ENCODE peak calls at places on chromosomes 2 and 18, in seven cellular contexts. One of them, this sample, is unnamed. For H3K9me3, the result is how much of the 10 kb centered on the place peaks cover.

GRCh38 chr18:10908760-10909159 is 240.6 kb downstream of the PIEZO2 start:
- DNase-seq in K562: no peak
- DNase-seq in neural progenitor cell: no peak
- DNase-seq in endodermal cell: no peak
- DNase-seq in H1: no peak
- DNase-seq in kidney: no peak
- DNase-seq in DND-41: no peak
- DNase-seq in this sample: no peak

GRCh38 chr2:59008950-59009349 is 767.8 kb upstream of the FANCL start:
- DNase-seq in K562: no peak
- DNase-seq in neural progenitor cell: no peak
- DNase-seq in endodermal cell: no peak
- DNase-seq in H1: no peak
- DNase-seq in kidney: no peak
- DNase-seq in DND-41: no peak
- DNase-seq in this sample: no peak

GRCh38 chr18:3463052-3463451 is 13.1 kb downstream of the TGIF1 start:
- DNase-seq in K562: no peak
- DNase-seq in neural progenitor cell: no peak
- DNase-seq in endodermal cell: no peak
- DNase-seq in H1: no peak
- DNase-seq in kidney: no peak
- DNase-seq in DND-41: no peak
- DNase-seq in this sample: no peak

GRCh38 chr2:62178741-62179271 is 17.1 kb upstream of the B3GNT2 start:
- DNase-seq in K562: no peak
- DNase-seq in neural progenitor cell: no peak
- DNase-seq in endodermal cell: no peak
- DNase-seq in H1: no peak
- DNase-seq in kidney: no peak
- DNase-seq in DND-41: no peak
- DNase-seq in this sample: no peak

GRCh38 chr2:145592362-145592761 is 1072.4 kb upstream of the ZEB2 start:
- DNase-seq in K562: no peak
- DNase-seq in neural progenitor cell: peak
- DNase-seq in endodermal cell: no peak
- DNase-seq in H1: no peak
- DNase-seq in kidney: no peak
- DNase-seq in DND-41: no peak
- DNase-seq in this sample: no peak

GRCh38 chr18:46830633-46831032 is 73.8 kb upstream of the ST8SIA5 start:
- DNase-seq in K562: no peak
- DNase-seq in neural progenitor cell: no peak
- DNase-seq in endodermal cell: no peak
- DNase-seq in H1: no peak
- DNase-seq in kidney: no peak
- DNase-seq in DND-41: no peak
- DNase-seq in this sample: no peak

GRCh38 chr2:239991689-239992314 is 33.3 kb downstream of the NDUFA10 start:
- DNase-seq in K562: peak
- DNase-seq in neural progenitor cell: peak
- DNase-seq in endodermal cell: no peak
- DNase-seq in H1: no peak
- DNase-seq in kidney: no peak
- DNase-seq in DND-41: peak
- DNase-seq in this sample: peak

GRCh38 chr18:6835345-6835744 is 105.8 kb downstream of the ARHGAP28 start:
- DNase-seq in K562: no peak
- DNase-seq in neural progenitor cell: no peak
- DNase-seq in endodermal cell: no peak
- DNase-seq in H1: no peak
- DNase-seq in kidney: no peak
- DNase-seq in DND-41: no peak
- DNase-seq in this sample: no peak

GRCh38 chr2:118990757-118991545 is 49.0 kb downstream of the MARCO start:
- DNase-seq in K562: no peak
- DNase-seq in neural progenitor cell: no peak
- DNase-seq in endodermal cell: no peak
- DNase-seq in H1: peak
- DNase-seq in kidney: peak
- DNase-seq in DND-41: no peak
- DNase-seq in this sample: no peak

GRCh38 chr2:55027226-55027625 is 23.0 kb downstream of the RTN4 start:
- DNase-seq in K562: no peak
- DNase-seq in neural progenitor cell: no peak
- DNase-seq in endodermal cell: no peak
- DNase-seq in H1: no peak
- DNase-seq in kidney: no peak
- DNase-seq in DND-41: no peak
- DNase-seq in this sample: no peak

GRCh38 chr2:58710795-58711279 is 469.7 kb upstream of the FANCL start:
- DNase-seq in K562: peak
- DNase-seq in neural progenitor cell: no peak
- DNase-seq in endodermal cell: no peak
- DNase-seq in H1: no peak
- DNase-seq in kidney: no peak
- DNase-seq in DND-41: no peak
- DNase-seq in this sample: no peak

GRCh38 chr2:121790276-121790956 is 35.0 kb downstream of the TSN start:
- DNase-seq in K562: no peak
- DNase-seq in neural progenitor cell: no peak
- DNase-seq in endodermal cell: peak
- DNase-seq in H1: no peak
- DNase-seq in kidney: no peak
- DNase-seq in DND-41: no peak
- DNase-seq in this sample: no peak

GRCh38 chr18:79400591-79401381 is 5.1 kb downstream of the NFATC1 start:
- DNase-seq in K562: peak
- DNase-seq in neural progenitor cell: peak
- DNase-seq in endodermal cell: no peak
- DNase-seq in H1: no peak
- DNase-seq in kidney: peak
- DNase-seq in DND-41: peak
- DNase-seq in this sample: no peak

GRCh38 chr2:95179451-95179850 is 13.8 kb downstream of the ZNF2 start:
- DNase-seq in K562: no peak
- DNase-seq in neural progenitor cell: no peak
- DNase-seq in endodermal cell: no peak
- DNase-seq in H1: no peak
- DNase-seq in kidney: no peak
- DNase-seq in DND-41: no peak
- DNase-seq in this sample: no peak

GRCh38 chr18:23503967-23504352 is 649 bp downstream of the RMC1 start:
- DNase-seq in K562: no peak
- DNase-seq in neural progenitor cell: no peak
- DNase-seq in endodermal cell: no peak
- DNase-seq in H1: no peak
- DNase-seq in kidney: no peak
- DNase-seq in DND-41: no peak
- DNase-seq in this sample: no peak

GRCh38 chr18:6537468-6537867 is 122.8 kb upstream of the L3MBTL4 start:
- DNase-seq in K562: no peak
- DNase-seq in neural progenitor cell: no peak
- DNase-seq in endodermal cell: no peak
- DNase-seq in H1: no peak
- DNase-seq in kidney: no peak
- DNase-seq in DND-41: no peak
- DNase-seq in this sample: no peak

GRCh38 chr2:239348563-239349447 is 52.0 kb downstream of the HDAC4 start:
- DNase-seq in K562: no peak
- DNase-seq in neural progenitor cell: no peak
- DNase-seq in endodermal cell: no peak
- DNase-seq in H1: no peak
- DNase-seq in kidney: no peak
- DNase-seq in DND-41: peak
- DNase-seq in this sample: no peak

GRCh38 chr2:216234106-216234505 is 125.0 kb downstream of the XRCC5 start:
- DNase-seq in K562: no peak
- DNase-seq in neural progenitor cell: no peak
- DNase-seq in endodermal cell: no peak
- DNase-seq in H1: no peak
- DNase-seq in kidney: no peak
- DNase-seq in DND-41: no peak
- DNase-seq in this sample: no peak

GRCh38 chr2:5549061-5549601 is 143.1 kb upstream of the SOX11 start:
- DNase-seq in K562: no peak
- DNase-seq in neural progenitor cell: peak
- DNase-seq in endodermal cell: no peak
- DNase-seq in H1: no peak
- DNase-seq in kidney: no peak
- DNase-seq in DND-41: no peak
- DNase-seq in this sample: no peak

GRCh38 chr2:159119652-159120257 is 151.3 kb downstream of the TANC1 start:
- DNase-seq in K562: no peak
- DNase-seq in neural progenitor cell: no peak
- DNase-seq in endodermal cell: no peak
- DNase-seq in H1: peak
- DNase-seq in kidney: no peak
- DNase-seq in DND-41: peak
- DNase-seq in this sample: no peak

GRCh38 chr2:189153608-189154007 is 26.0 kb downstream of the COL5A2 start:
- DNase-seq in K562: no peak
- DNase-seq in neural progenitor cell: no peak
- DNase-seq in endodermal cell: no peak
- DNase-seq in H1: no peak
- DNase-seq in kidney: no peak
- DNase-seq in DND-41: no peak
- DNase-seq in this sample: no peak

GRCh38 chr18:60202702-60203101 is 169.9 kb downstream of the MC4R start:
- DNase-seq in K562: no peak
- DNase-seq in neural progenitor cell: no peak
- DNase-seq in endodermal cell: no peak
- DNase-seq in H1: no peak
- DNase-seq in kidney: no peak
- DNase-seq in DND-41: no peak
- DNase-seq in this sample: no peak

DNA sequence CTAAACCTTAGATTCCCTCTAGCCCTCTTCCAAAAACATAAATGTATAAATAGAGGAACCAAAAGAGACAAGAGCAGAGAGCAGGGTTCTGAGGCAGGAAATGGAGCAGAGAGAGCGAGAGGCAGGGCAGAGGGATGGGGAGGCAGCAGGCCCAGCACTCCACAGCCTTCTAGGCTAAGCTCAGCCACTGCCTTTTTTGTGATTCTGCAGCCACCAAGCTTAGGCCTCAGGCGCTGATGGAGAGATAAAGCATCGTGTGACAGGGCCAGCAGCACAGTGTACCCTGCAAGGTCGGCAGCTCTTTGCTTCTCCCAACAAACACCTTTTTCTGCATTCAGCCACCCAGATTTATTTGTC is 14.4 kb upstream of the MAT2A start:
- DNase-seq in K562: peak
- DNase-seq in neural progenitor cell: peak
- DNase-seq in endodermal cell: peak
- DNase-seq in H1: no peak
- DNase-seq in kidney: no peak
- DNase-seq in DND-41: peak
- DNase-seq in this sample: no peak
- H3K9me3 ChIP-seq in K562: under half
- H3K9me3 ChIP-seq in neural progenitor cell: under half
- H3K9me3 ChIP-seq in endodermal cell: under half
- H3K9me3 ChIP-seq in H1: under half
- H3K9me3 ChIP-seq in kidney: under half
- H3K9me3 ChIP-seq in DND-41: under half
- H3K9me3 ChIP-seq in this sample: under half

GRCh38 chr2:8685697-8686358 is 4.0 kb downstream of the ID2 start:
- DNase-seq in K562: peak
- DNase-seq in neural progenitor cell: peak
- DNase-seq in endodermal cell: peak
- DNase-seq in H1: peak
- DNase-seq in kidney: peak
- DNase-seq in DND-41: peak
- DNase-seq in this sample: no peak

GRCh38 chr2:8682719-8683667 is 1.1 kb downstream of the ID2 start:
- DNase-seq in K562: no peak
- DNase-seq in neural progenitor cell: peak
- DNase-seq in endodermal cell: peak
- DNase-seq in H1: no peak
- DNase-seq in kidney: peak
- DNase-seq in DND-41: peak
- DNase-seq in this sample: no peak

GRCh38 chr2:8681786-8682692 is at the start of gene ID2:
- DNase-seq in K562: peak
- DNase-seq in neural progenitor cell: peak
- DNase-seq in endodermal cell: peak
- DNase-seq in H1: peak
- DNase-seq in kidney: peak
- DNase-seq in DND-41: peak
- DNase-seq in this sample: no peak

GRCh38 chr2:8684885-8685696 is 3.2 kb downstream of the ID2 start:
- DNase-seq in K562: peak
- DNase-seq in neural progenitor cell: peak
- DNase-seq in endodermal cell: peak
- DNase-seq in H1: peak
- DNase-seq in kidney: peak
- DNase-seq in DND-41: peak
- DNase-seq in this sample: no peak

GRCh38 chr2:8684421-8684884 is 2.6 kb downstream of the ID2 start:
- DNase-seq in K562: peak
- DNase-seq in neural progenitor cell: peak
- DNase-seq in endodermal cell: peak
- DNase-seq in H1: no peak
- DNase-seq in kidney: no peak
- DNase-seq in DND-41: peak
- DNase-seq in this sample: no peak
- H3K9ac ChIP-seq in K562: peak
- H3K9ac ChIP-seq in neural progenitor cell: no peak
- H3K9ac ChIP-seq in endodermal cell: no peak
- H3K9ac ChIP-seq in H1: no peak
- H3K9ac ChIP-seq in kidney: peak
- H3K9ac ChIP-seq in DND-41: peak
- H3K9ac ChIP-seq in this sample: peak

GRCh38 chr18:76756491-76757288 is 65.7 kb upstream of the ZNF236 start:
- DNase-seq in K562: no peak
- DNase-seq in neural progenitor cell: no peak
- DNase-seq in endodermal cell: no peak
- DNase-seq in H1: no peak
- DNase-seq in kidney: peak
- DNase-seq in DND-41: no peak
- DNase-seq in this sample: no peak
- H3K4me3 ChIP-seq in K562: no peak
- H3K4me3 ChIP-seq in neural progenitor cell: no peak
- H3K4me3 ChIP-seq in endodermal cell: no peak
- H3K4me3 ChIP-seq in H1: no peak
- H3K4me3 ChIP-seq in kidney: no peak
- H3K4me3 ChIP-seq in DND-41: no peak
- H3K4me3 ChIP-seq in this sample: no peak

DNA sequence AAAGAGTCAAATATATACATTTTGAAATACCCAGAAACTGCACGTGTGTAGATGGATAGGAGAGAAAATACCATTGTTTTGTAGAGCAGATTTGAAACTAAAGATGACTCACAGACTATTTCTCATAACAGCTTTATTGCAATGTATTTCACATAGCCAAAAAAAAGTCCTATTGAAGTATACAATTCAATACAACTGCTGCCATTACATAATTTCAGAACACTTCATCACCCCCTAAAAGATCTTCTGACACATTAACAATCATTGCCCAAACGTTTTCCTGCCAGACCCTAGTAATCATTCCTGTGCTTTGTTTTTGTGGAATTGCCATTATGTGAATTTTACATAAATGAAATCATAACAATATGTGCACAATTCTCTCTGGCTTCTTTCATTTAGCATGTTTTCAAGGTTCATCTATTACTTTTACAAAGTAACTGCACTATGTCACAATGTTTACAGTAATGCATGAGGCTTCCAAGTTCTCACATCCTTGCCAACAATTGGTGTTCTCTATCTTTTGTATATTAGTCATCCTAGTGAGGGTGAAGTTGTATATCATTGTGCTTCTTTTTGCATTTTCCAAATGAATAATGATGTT is 378.6 kb upstream of the CWC22 start:
- DNase-seq in K562: no peak
- DNase-seq in neural progenitor cell: no peak
- DNase-seq in endodermal cell: no peak
- DNase-seq in H1: no peak
- DNase-seq in kidney: no peak
- DNase-seq in DND-41: no peak
- DNase-seq in this sample: no peak
- H3K9me3 ChIP-seq in K562: under half
- H3K9me3 ChIP-seq in neural progenitor cell: under half
- H3K9me3 ChIP-seq in endodermal cell: under half
- H3K9me3 ChIP-seq in H1: under half
- H3K9me3 ChIP-seq in kidney: under half
- H3K9me3 ChIP-seq in DND-41: under half
- H3K9me3 ChIP-seq in this sample: under half

This sample was measured in SK-N-MC.